ENCODE peak calls at places on chromosomes 1 and 21, in five cellular contexts. D, V, N, U and M are unnamed samples.

GRCh38 chr1:204578867-204579664 is 62.9 kb downstream of the MDM4 start:
- DNase-seq in D (no peak), V (peak; percentile 36), N (peak; percentile 62), U (peak; percentile 70), M (no peak)

GRCh38 chr21:44375281-44375651 is 21.8 kb downstream of the TRPM2 start:
- DNase-seq in D (no peak), V (no peak), N (peak; percentile 71), U (peak; percentile 23), M (no peak)

GRCh38 chr1:219352961-219353651 is 179.4 kb downstream of the LYPLAL1 start:
- DNase-seq in D (no peak), V (no peak), N (no peak), U (no peak), M (no peak)

GRCh38 chr1:51583532-51583931 is 33.4 kb upstream of the OSBPL9 start:
- DNase-seq in D (no peak), V (peak; percentile 84), N (peak; percentile 78), U (no peak), M (peak; percentile 50)

GRCh38 chr1:68479501-68479900 is 17.4 kb downstream of the DEPDC1 start:
- DNase-seq in D (no peak), V (no peak), N (no peak), U (no peak), M (no peak)

GRCh38 chr1:6181347-6181770 is 1.2 kb upstream of the CHD5 start:
- DNase-seq in D (no peak), V (no peak), N (no peak), U (peak; percentile 58), M (no peak)

GRCh38 chr1:186629341-186629740 is 50.9 kb downstream of the PTGS2 start:
- DNase-seq in D (no peak), V (no peak), N (no peak), U (no peak), M (no peak)

GRCh38 chr1:42157667-42158066 is 4.5 kb downstream of the GUCA2B start:
- DNase-seq in D (no peak), V (no peak), N (no peak), U (peak; percentile 66), M (no peak)

GRCh38 chr1:102790997-102791396 is 317.3 kb downstream of the COL11A1 start:
- DNase-seq in D (no peak), V (no peak), N (no peak), U (no peak), M (no peak)

GRCh38 chr1:32142446-32143301 is 34.8 kb downstream of the KPNA6 start:
- DNase-seq in D (peak; percentile 85), V (peak; percentile 47), N (no peak), U (no peak), M (peak; percentile 13)

GRCh38 chr1:183310753-183311465 is 107.3 kb downstream of the NMNAT2 start:
- DNase-seq in D (no peak), V (no peak), N (no peak), U (no peak), M (peak; percentile 45)

GRCh38 chr21:22791986-22792560 is 1793.9 kb downstream of the NCAM2 start:
- DNase-seq in D (peak; percentile 84), V (no peak), N (no peak), U (peak; percentile 42), M (peak; percentile 65)

GRCh38 chr21:14086553-14086952 is 124.2 kb downstream of the LIPI start:
- DNase-seq in D (no peak), V (no peak), N (no peak), U (no peak), M (no peak)

GRCh38 chr1:91701494-91701869 is 184.5 kb downstream of the TGFBR3 start:
- DNase-seq in D (no peak), V (no peak), N (no peak), U (no peak), M (no peak)

GRCh38 chr1:26112407-26112775 is 767 bp downstream of the PDIK1L start:
- DNase-seq in D (no peak), V (no peak), N (no peak), U (no peak), M (no peak)

GRCh38 chr1:205458777-205459566 is 3.1 kb upstream of the BLACAT1 start:
- DNase-seq in D (peak; percentile 83), V (no peak), N (no peak), U (peak; percentile 94), M (peak; percentile 61)

GRCh38 chr1:192476802-192477298 is 98.7 kb upstream of the RGS1 start:
- DNase-seq in D (no peak), V (peak; percentile 31), N (peak; percentile 67), U (no peak), M (no peak)

GRCh38 chr1:69400128-69400527 is 167.6 kb upstream of the LRRC7 start:
- DNase-seq in D (no peak), V (no peak), N (no peak), U (no peak), M (no peak)

GRCh38 chr1:228280106-228280901 is 72.5 kb downstream of the OBSCN start:
- DNase-seq in D (no peak), V (no peak), N (no peak), U (peak; percentile 32), M (no peak)

GRCh38 chr1:99544328-99544727 is 101.6 kb upstream of the PALMD start:
- DNase-seq in D (peak; percentile 46), V (no peak), N (no peak), U (no peak), M (peak; percentile 33)

GRCh38 chr1:206715120-206715519 is 30.4 kb downstream of the MAPKAPK2 start:
- DNase-seq in D (no peak), V (no peak), N (no peak), U (no peak), M (no peak)

GRCh38 chr1:206715552-206716518 is 31.1 kb downstream of the MAPKAPK2 start:
- DNase-seq in D (no peak), V (no peak), N (no peak), U (no peak), M (no peak)

GRCh38 chr1:206716519-206717236 is 32.0 kb downstream of the MAPKAPK2 start:
- DNase-seq in D (no peak), V (no peak), N (no peak), U (no peak), M (no peak)

GRCh38 chr1:206719169-206719839 is 34.6 kb downstream of the MAPKAPK2 start:
- DNase-seq in D (no peak), V (no peak), N (peak; percentile 19), U (no peak), M (no peak)

GRCh38 chr1:206717237-206717989 is 32.7 kb downstream of the MAPKAPK2 start:
- DNase-seq in D (no peak), V (no peak), N (no peak), U (no peak), M (no peak)
- H3K4me3 ChIP-seq in D (no peak overlapping the region), V (no peak overlapping the region), N (no peak overlapping the region), U (no peak overlapping the region), M (no peak overlapping the region)

GRCh38 chr1:203178083-203178482 is 2.5 kb upstream of the MYBPH start:
- DNase-seq in D (no peak), V (no peak), N (peak; percentile 24), U (peak; percentile 91), M (peak; percentile 60)
- H3K4me1 ChIP-seq in D (peaks cover 14% of the 10 kb centered on the region), V (no peaks in the 10 kb centered on the region), N (no peaks in the 10 kb centered on the region), U (peaks cover 20% of the 10 kb centered on the region), M (peaks cover 61% of the 10 kb centered on the region)

GRCh38 chr21:42744520-42745445 is 91.4 kb downstream of the PDE9A start:
- DNase-seq in D (no peak), V (no peak), N (peak; percentile 44), U (no peak), M (no peak)
- H3K36me3 ChIP-seq in D (no peaks in the 10 kb centered on the region), V (no peaks in the 10 kb centered on the region), N (no peaks in the 10 kb centered on the region), U (peaks cover 18% of the 10 kb centered on the region), M (no peaks in the 10 kb centered on the region)

GRCh38 chr1:178870944-178871343 is at the start of gene ANGPTL1:
- DNase-seq in D (peak; percentile 16), V (no peak), N (no peak), U (peak; percentile 47), M (peak; percentile 76)

GRCh38 chr1:178871551-178872320 is 859 bp upstream of the ANGPTL1 start:
- DNase-seq in D (no peak), V (no peak), N (no peak), U (no peak), M (no peak)

GRCh38 chr1:178867670-178868069 is 3.2 kb downstream of the ANGPTL1 start:
- DNase-seq in D (no peak), V (no peak), N (no peak), U (no peak), M (no peak)

GRCh38 chr1:178869114-178869697 is 1.7 kb downstream of the ANGPTL1 start:
- DNase-seq in D (peak; percentile 23), V (no peak), N (no peak), U (no peak), M (no peak)

DNA sequence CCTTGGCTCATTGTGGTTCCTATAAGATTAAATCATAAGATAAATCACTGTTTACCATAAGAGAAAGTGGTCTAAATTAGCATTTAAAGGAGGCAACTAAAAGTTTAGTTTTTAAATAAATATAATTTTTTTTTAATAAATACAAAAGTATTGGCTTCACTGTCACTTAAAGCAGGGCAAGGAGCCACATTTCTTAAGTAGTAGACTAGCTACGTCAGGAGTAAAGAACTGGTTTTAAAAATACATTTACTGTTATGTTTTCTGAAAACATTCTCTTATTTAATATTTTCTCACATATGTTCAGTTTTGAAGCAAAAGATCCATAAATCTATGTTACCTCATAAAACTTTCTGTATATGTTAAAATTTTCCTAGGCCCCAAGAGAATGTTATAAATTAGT is 2.2 kb downstream of the ANGPTL1 start:
- DNase-seq in D (no peak), V (no peak), N (no peak), U (no peak), M (no peak)
- H3K4me3 ChIP-seq in D (peak overlapping the region; percentile 7), V (peak overlapping the region; percentile 56), N (peak overlapping the region; percentile 48), U (no peak overlapping the region), M (no peak overlapping the region)

DNA sequence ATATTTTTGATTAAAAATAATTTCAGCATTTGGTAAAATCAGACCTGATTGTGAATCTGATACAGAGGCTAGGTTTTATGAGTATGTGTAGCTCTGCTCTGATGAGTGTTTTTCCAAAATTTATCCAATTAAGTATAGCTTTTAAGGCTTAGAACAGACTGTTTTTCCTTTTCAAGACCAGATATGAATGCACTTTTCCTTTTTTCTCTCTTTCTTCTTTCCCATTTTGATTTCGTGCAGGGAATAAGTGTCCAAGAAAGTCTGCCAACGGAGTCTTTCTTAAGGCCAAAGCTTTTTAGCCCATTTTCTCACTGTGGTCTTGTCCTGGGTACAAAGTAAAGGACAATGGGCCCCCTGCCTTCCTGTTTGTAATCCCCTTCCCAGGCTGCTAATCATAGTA is 2.8 kb downstream of the KIF1B start:
- DNase-seq in D (no peak), V (no peak), N (no peak), U (no peak), M (no peak)
- H3K4me1 ChIP-seq in D (peaks cover 24% of the 10 kb centered on the region), V (peaks cover 84% of the 10 kb centered on the region), N (no peaks in the 10 kb centered on the region), U (peaks cover 5% of the 10 kb centered on the region), M (peaks cover 9% of the 10 kb centered on the region)

DNA sequence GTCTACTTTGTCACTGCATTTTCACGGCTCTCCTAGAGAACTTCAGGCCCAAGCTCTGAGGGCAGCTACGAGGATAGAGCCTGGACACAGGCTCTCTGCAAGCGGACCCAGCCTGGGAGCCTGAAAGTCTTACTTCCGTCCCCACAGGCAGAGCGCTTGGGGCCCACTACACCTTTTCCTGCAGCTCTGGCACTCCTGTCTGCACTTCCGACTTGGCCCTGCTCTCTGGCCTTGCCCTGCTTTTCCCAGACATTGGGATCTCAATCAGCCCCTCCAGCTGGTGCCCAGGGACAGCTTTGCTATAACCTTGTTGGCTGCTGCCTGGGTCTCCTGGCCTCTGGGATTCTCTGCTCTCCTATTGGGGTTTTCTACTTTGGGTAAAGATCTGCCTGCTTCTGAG is 27.6 kb downstream of the WNT4 start:
- DNase-seq in D (no peak), V (no peak), N (no peak), U (no peak), M (no peak)
- H3K36me3 ChIP-seq in D (no peaks in the 10 kb centered on the region), V (peaks cover 10% of the 10 kb centered on the region), N (peaks cover 4% of the 10 kb centered on the region), U (peaks cover 92% of the 10 kb centered on the region), M (peaks cover 2% of the 10 kb centered on the region)